ENCODE peak calls at places on chromosomes 3 and 15, in four cellular contexts. O is A549, D is lower leg skin, G is Peyer's patch. P is an unnamed sample.

GRCh38 chr3:194107126-194107525 is 28.8 kb upstream of the HES1 start:
- DNase-seq in O (no peak), D (no peak), G (no peak), P (no peak)

GRCh38 chr15:38696120-38696727 is 131.6 kb upstream of the RASGRP1 start:
- DNase-seq in O (no peak), D (no peak), G (peak), P (no peak)

GRCh38 chr3:73383470-73384049 is 241.2 kb downstream of the PDZRN3 start:
- DNase-seq in O (no peak), D (no peak), G (no peak), P (peak)

GRCh38 chr3:195209836-195210551 is 61.0 kb downstream of the XXYLT1 start:
- DNase-seq in O (no peak), D (peak), G (peak), P (peak)

GRCh38 chr15:99321477-99321876 is 70.2 kb downstream of the LRRC28 start:
- DNase-seq in O (no peak), D (no peak), G (no peak), P (no peak)

GRCh38 chr3:111712294-111713180 is 117.4 kb upstream of the ZBED2 start:
- DNase-seq in O (no peak), D (no peak), G (no peak), P (peak)

GRCh38 chr3:149223461-149223820 is 1.8 kb upstream of the CP start:
- DNase-seq in O (no peak), D (no peak), G (no peak), P (no peak)

GRCh38 chr3:184911570-184911969 is 99.6 kb downstream of the VPS8 start:
- DNase-seq in O (no peak), D (no peak), G (no peak), P (no peak)

GRCh38 chr3:123388050-123388449 is 60.8 kb downstream of the ADCY5 start:
- DNase-seq in O (no peak), D (no peak), G (no peak), P (no peak)

GRCh38 chr3:29694783-29695182 is 413.9 kb downstream of the RBMS3 start:
- DNase-seq in O (peak), D (no peak), G (no peak), P (no peak)

GRCh38 chr15:67290319-67290718 is 35.7 kb downstream of the IQCH start:
- DNase-seq in O (no peak), D (no peak), G (no peak), P (no peak)

GRCh38 chr3:129013491-129013891 is 12.4 kb downstream of the EFCC1 start:
- DNase-seq in O (peak), D (no peak), G (no peak), P (no peak)

GRCh38 chr15:82750831-82751181 is 41.1 kb upstream of the AP3B2 start:
- DNase-seq in O (peak), D (no peak), G (no peak), P (no peak)

GRCh38 chr3:116148881-116149530 is 296.3 kb downstream of the LSAMP start:
- DNase-seq in O (no peak), D (no peak), G (no peak), P (no peak)

GRCh38 chr15:90099868-90100854 is 2.1 kb downstream of the IDH2 start:
- DNase-seq in O (no peak), D (peak), G (peak), P (no peak)

GRCh38 chr3:179321585-179322322 is 1.1 kb upstream of the ZNF639 start:
- DNase-seq in O (peak), D (no peak), G (peak), P (no peak)

GRCh38 chr3:158742861-158743260 is 10.6 kb upstream of the RARRES1 start:
- DNase-seq in O (no peak), D (no peak), G (no peak), P (no peak)

GRCh38 chr3:105304487-105304886 is 62.2 kb upstream of the ALCAM start:
- DNase-seq in O (no peak), D (no peak), G (no peak), P (no peak)

GRCh38 chr15:98669638-98670037 is 21.3 kb downstream of the IGF1R start:
- DNase-seq in O (no peak), D (no peak), G (no peak), P (no peak)

GRCh38 chr3:166663194-166663593 is 716.9 kb downstream of the ZBBX start:
- DNase-seq in O (no peak), D (no peak), G (no peak), P (no peak)

GRCh38 chr3:79490165-79491028 is 277.4 kb downstream of the ROBO1 start:
- DNase-seq in O (no peak), D (no peak), G (peak), P (peak)

GRCh38 chr15:66715181-66715624 is 13.2 kb downstream of the SMAD6 start:
- DNase-seq in O (no peak), D (no peak), G (no peak), P (no peak)

GRCh38 chr3:60079076-60079475 is 1029.3 kb upstream of the CFAP20DC start:
- DNase-seq in O (no peak), D (no peak), G (no peak), P (no peak)

GRCh38 chr3:127970966-127971592 is 56.0 kb downstream of the KBTBD12 start:
- DNase-seq in O (peak), D (no peak), G (peak), P (no peak)

GRCh38 chr15:78630886-78631633 is 9.9 kb downstream of the CHRNB4 start:
- DNase-seq in O (no peak), D (peak), G (no peak), P (no peak)

GRCh38 chr3:115581347-115582135 is 41.8 kb upstream of the GAP43 start:
- DNase-seq in O (no peak), D (no peak), G (no peak), P (no peak)

GRCh38 chr15:62606376-62607164 is 436.0 kb upstream of the TPM1 start:
- DNase-seq in O (peak), D (no peak), G (no peak), P (no peak)

GRCh38 chr3:8767181-8767666 is 2.2 kb downstream of the OXTR start:
- DNase-seq in O (no peak), D (no peak), G (no peak), P (peak)
- H3K4me3 ChIP-seq in O (no peak), D (no peak), G (no peak), P (peak)

GRCh38 chr15:45021331-45021730 is 1.7 kb upstream of the SORD start:
- DNase-seq in O (no peak), D (no peak), G (no peak), P (no peak)

GRCh38 chr15:45027220-45027619 is 4.2 kb downstream of the SORD start:
- DNase-seq in O (no peak), D (no peak), G (no peak), P (no peak)

GRCh38 chr15:45023659-45024320 is 795 bp downstream of the SORD start:
- DNase-seq in O (peak), D (no peak), G (no peak), P (no peak)

GRCh38 chr15:45026646-45027045 is 3.7 kb downstream of the SORD start:
- DNase-seq in O (no peak), D (no peak), G (no peak), P (no peak)

DNA sequence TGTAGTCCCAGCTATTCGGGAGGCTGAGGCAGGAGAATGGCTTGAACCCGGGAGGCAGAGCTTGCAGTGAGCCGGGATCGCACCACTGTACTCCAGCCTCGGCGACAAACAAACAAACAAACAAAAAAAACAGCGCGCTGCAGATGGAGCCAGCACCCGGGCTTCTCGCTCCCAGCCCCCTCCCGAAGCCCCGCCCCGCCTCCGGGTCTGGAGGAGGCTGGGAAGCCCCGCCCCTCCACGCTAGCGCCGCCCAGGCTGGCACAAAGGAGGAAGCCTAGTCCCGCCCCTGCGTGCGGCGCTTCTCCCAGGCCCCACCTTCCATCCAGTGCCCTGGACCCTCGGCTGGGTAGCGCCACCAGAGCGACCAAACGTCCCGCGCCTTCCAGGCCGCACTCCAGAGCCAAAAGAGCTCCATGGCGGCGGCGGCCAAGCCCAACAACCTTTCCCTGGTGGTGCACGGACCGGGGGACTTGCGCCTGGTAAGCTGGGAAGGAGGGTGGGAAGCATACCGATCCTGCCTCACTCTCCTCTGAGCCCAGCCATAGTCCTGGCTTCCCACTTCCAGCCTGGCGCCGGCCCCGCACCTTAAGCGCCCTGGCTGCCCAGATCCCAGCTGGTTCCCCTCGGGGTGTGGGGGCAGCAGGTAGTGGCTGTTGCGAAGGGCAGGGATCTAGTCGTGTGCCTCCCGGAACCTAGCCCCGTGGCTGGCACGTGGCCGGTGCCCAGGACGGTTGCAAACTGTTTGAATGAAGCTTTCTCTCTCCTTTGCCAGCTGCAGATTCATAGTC is at the start of gene SORD:
- DNase-seq in O (peak), D (peak), G (peak), P (peak)
- TF ChIP-seq POLR2A in O (peak), D (no peak), G (no peak), P (no peak)

GRCh38 chr15:75335705-75336355 is at the start of gene COMMD4:
- DNase-seq in O (peak), D (peak), G (peak), P (peak)
- H3K4me3 ChIP-seq in O (peak), D (peak), G (peak), P (peak)

DNA sequence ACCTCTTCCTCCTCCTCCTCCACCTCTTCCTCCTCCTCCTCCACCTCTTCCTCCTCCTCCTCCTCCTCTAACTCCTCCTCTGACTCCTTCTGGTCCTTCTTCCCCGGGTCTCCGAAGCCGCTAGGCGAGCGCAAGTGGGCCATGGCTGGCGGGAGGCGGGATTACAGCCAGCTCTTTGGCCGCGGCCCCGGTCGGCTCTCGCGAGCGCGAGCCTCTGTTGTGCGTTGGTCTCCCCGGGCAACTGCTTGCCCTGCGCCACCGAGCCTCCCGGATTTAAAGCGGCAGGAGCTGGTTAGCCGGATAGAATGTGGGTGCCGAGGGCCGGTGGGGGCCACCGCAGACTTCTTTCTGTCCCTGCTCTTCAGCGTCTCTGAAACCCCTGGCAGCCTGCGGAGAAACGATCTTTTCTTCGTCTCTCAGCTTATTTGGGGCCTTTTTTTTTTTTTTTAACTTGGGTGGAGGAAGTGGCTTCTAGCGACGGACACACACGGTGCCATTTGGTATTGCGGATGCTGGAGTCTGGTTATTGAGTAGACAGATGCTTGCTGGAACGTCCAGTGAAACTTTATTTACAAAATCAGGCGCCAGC is at the start of gene ERICH6:
- DNase-seq in O (peak), D (peak), G (peak), P (peak)
- TF ChIP-seq POLR2A in O (peak), D (no peak), G (no peak), P (peak)

DNA sequence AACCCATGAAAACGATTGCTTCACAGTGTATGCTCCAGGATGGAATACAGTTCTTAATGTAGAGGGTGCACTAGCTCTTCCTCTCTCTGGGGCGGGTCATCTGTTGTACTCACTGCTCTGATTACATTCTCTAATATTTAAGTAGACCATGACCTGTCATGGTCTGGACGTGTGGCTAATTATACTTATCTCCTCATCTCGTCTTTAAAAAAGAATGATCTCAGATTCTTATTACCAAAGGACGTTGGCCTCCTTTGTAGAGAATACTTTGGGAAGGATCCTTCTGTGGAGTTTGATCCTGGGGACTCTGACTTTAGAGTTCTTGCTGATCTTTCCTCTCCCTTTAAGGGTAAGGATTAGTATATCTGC is 48.4 kb upstream of the TRAK1 start:
- DNase-seq in O (no peak), D (no peak), G (peak), P (no peak)
- H3K4me3 ChIP-seq in O (peak), D (no peak), G (no peak), P (no peak)

DNA sequence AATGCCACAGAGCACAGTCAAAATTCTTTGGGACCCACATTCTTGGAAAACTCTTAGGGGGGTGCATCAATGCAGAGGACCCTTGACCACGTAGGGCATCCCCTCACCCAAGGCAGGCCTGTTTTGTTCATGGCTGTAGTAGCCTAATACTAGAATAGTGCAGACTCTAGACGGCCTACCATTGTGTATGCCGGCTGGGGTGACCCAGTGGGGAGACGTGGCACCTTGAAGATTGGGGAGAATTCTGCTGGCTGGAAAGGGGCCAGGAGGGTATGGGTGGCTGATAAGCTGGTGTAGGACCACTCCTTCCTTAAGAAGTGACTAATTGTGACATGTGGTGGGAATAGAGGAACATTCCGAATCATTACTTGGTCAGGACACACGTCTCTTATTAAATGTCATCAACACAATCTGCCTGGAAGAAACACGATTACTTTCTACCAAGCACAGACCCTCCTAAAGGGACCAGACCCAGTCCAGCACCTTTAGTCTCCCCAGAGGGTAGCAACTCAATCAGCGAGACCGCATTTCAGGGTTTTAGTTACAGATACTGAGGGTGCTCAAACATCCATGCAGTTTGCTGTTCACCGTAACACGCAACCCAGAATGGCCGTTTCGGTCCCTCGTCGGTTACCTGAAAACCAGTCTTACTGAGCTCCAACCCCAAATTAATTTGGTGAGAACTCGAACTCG is 1.8 kb upstream of the KLF13 start:
- DNase-seq in O (no peak), D (no peak), G (no peak), P (no peak)
- TF ChIP-seq POLR2A in O (no peak), D (no peak), G (no peak), P (no peak)

GRCh38 chr15:60589728-60590127 is 110.8 kb upstream of the ICE2 start:
- DNase-seq in O (no peak), D (no peak), G (no peak), P (no peak)
- H3K4me3 ChIP-seq in O (no peak), D (no peak), G (no peak), P (no peak)

DNA sequence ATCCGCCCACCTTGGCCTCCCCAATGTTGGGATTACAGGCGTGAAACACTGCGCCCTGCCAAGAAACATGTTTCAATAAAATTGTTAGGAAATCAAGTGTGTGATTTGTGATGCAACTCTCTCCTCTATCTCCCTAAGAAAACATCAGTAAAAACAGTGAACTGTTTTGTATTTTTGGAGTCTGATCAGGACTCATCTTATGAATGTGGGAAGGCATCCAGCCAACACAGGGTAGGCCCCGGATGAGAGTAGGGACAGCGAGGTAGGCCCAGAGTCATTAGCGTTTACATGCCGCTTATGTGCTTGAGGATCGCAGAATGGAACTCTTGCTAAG is 884 bp upstream of the GLYCTK start:
- DNase-seq in O (no peak), D (no peak), G (peak), P (no peak)
- TF ChIP-seq POLR2A in O (no peak), D (no peak), G (no peak), P (no peak)

GRCh38 chr3:49173116-49173791 is 1.9 kb downstream of the KLHDC8B start:
- DNase-seq in O (no peak), D (no peak), G (no peak), P (no peak)
- H3K4me3 ChIP-seq in O (no peak), D (no peak), G (no peak), P (peak)

GRCh38 chr3:138113309-138113708 is 2.1 kb downstream of the DZIP1L start:
- DNase-seq in O (no peak), D (no peak), G (no peak), P (no peak)

GRCh38 chr3:138112362-138112761 is 3.0 kb downstream of the DZIP1L start:
- DNase-seq in O (no peak), D (no peak), G (no peak), P (no peak)

GRCh38 chr3:138114431-138114918 is 933 bp downstream of the DZIP1L start:
- DNase-seq in O (no peak), D (no peak), G (no peak), P (peak)

GRCh38 chr3:138118863-138119766 is 3.7 kb upstream of the DZIP1L start:
- DNase-seq in O (peak), D (peak), G (peak), P (peak)

GRCh38 chr3:138114988-138115971 is at the start of gene DZIP1L:
- DNase-seq in O (peak), D (peak), G (peak), P (peak)
- TF ChIP-seq POLR2A in O (peak), D (no peak), G (no peak), P (peak)

P was measured in upper lobe of left lung.